ENCODE peak calls at places on chromosomes 3 and 15, in nine cellular contexts. B, Z, W, S, J, I, U, K and M are unnamed samples.

GRCh38 chr3:71028802-71029201 is 554.7 kb downstream of the FOXP1 start:
- DNase-seq in S (no peak), W (no peak), U (no peak), K (no peak), J (no peak), B (no peak), I (no peak), Z (no peak), M (no peak)

GRCh38 chr3:121768452-121768851 is 18.9 kb upstream of the GOLGB1 start:
- DNase-seq in B (no peak), I (no peak), S (no peak), W (no peak), K (no peak), Z (no peak), J (no peak), U (no peak), M (no peak)

GRCh38 chr3:41208507-41208906 is 9.2 kb downstream of the CTNNB1 start:
- DNase-seq in I (no peak), K (no peak), Z (no peak), S (no peak), W (no peak), B (no peak), U (no peak), J (no peak), M (no peak)

GRCh38 chr3:170359178-170359704 is 1.7 kb downstream of the SKIL start:
- DNase-seq in K (no peak), U (no peak), S (no peak), W (no peak), Z (no peak), I (no peak), J (no peak), B (no peak), M (no peak)

GRCh38 chr15:63439536-63440264 is 58.1 kb upstream of the CA12 start:
- DNase-seq in S (peak), Z (no peak), J (no peak), I (no peak), B (no peak), W (peak), K (no peak), U (no peak), M (no peak)

GRCh38 chr3:68972358-68972979 is 40.1 kb upstream of the TAFA4 start:
- DNase-seq in Z (peak), W (peak), K (peak), S (peak), U (no peak), I (peak), J (peak), B (no peak), M (peak)

GRCh38 chr3:124444075-124444474 is 286.2 kb upstream of the UMPS start:
- DNase-seq in S (no peak), J (no peak), U (no peak), W (no peak), K (no peak), B (no peak), I (no peak), Z (no peak), M (no peak)

GRCh38 chr3:158808697-158809096 is 6.8 kb downstream of the MFSD1 start:
- DNase-seq in Z (no peak), K (peak), J (no peak), B (peak), W (peak), U (no peak), I (peak), S (peak), M (peak)

GRCh38 chr3:130849111-130849552 is 44.8 kb upstream of the ATP2C1 start:
- DNase-seq in B (no peak), U (no peak), K (no peak), I (no peak), J (no peak), W (no peak), S (no peak), Z (peak), M (no peak)

GRCh38 chr3:17905996-17906395 is 163.6 kb upstream of the TBC1D5 start:
- DNase-seq in J (no peak), S (no peak), Z (no peak), W (no peak), U (no peak), B (no peak), I (no peak), K (no peak), M (peak)
- TF ChIP-seq CTCF in J (no peak), S (no peak), Z (no peak), W (no peak), U (no peak), B (no peak), I (no peak), K (no peak), M (no peak)

DNA sequence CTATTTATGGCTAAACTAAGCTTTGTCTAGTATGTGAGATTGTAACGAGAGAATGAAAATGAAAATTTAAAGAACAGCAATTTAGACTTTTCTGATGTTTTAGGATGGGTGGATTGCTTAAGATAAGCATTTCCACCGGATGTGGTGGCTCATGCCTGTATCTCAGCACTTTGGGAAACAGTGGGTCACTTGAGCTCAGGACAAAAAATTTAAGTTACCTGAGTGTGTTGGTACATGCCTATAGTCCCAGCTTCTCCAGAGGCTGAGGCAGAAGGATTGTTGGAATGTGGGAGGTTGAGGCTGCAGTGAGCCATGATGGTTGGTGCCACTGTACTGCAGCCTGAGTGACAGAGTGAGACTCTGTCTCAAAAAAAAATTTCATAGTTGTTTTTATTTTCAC is 3.4 kb downstream of the PPP4R2 start:
- DNase-seq in U (no peak), Z (no peak), B (no peak), I (no peak), K (no peak), S (no peak), W (no peak), J (no peak), M (peak)
- H3K4me3 ChIP-seq in U (no peak), Z (no peak), B (peak), I (peak), K (peak), S (peak), W (peak), J (no peak), M (peak)

DNA sequence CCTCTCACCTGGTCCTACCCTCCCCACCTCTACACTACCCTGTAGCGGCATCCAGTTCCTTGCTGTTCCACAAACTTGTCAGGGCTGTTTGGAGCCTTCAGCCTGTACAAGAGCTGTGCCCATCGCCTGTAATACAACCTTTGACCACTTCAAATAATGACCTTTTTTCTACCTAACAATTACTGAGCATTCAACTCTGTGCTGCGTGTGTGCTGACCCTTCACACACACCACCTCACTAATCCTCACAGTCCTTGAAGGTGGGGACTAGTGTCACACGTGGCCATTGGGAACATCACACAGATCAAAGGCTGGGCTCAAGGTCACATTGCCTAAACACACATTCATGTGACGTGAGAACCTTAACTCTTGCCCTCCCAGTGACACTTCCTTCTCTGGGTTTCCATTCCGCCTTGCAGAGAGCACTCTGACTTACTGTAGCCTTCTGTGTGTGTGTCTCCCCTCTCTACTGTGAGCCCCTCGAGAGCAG is 3.1 kb downstream of the C3orf20 start:
- DNase-seq in B (no peak), W (no peak), Z (no peak), J (no peak), S (no peak), K (no peak), I (no peak), U (no peak), M (no peak)
- TF ChIP-seq CTCF in B (no peak), W (no peak), Z (no peak), J (no peak), S (no peak), K (no peak), I (no peak), U (no peak), M (no peak)

GRCh38 chr15:101810451-101810850 is 1.6 kb upstream of the OR4F15 start:
- DNase-seq in S (no peak), K (no peak), I (no peak), B (no peak), Z (no peak), J (no peak), U (no peak), W (no peak), M (no peak)

GRCh38 chr15:101810905-101811304 is 1.1 kb upstream of the OR4F15 start:
- DNase-seq in B (no peak), J (no peak), U (no peak), Z (no peak), I (peak), S (no peak), K (peak), W (no peak), M (peak)

GRCh38 chr15:101807345-101807945 is 4.1 kb downstream of the OR4F6 start:
- DNase-seq in K (peak), W (peak), S (peak), I (no peak), U (no peak), J (no peak), Z (no peak), B (peak), M (no peak)

GRCh38 chr15:101805605-101806345 is 2.5 kb downstream of the OR4F6 start:
- DNase-seq in K (no peak), Z (no peak), S (no peak), J (no peak), W (no peak), B (no peak), I (no peak), U (no peak), M (no peak)

DNA sequence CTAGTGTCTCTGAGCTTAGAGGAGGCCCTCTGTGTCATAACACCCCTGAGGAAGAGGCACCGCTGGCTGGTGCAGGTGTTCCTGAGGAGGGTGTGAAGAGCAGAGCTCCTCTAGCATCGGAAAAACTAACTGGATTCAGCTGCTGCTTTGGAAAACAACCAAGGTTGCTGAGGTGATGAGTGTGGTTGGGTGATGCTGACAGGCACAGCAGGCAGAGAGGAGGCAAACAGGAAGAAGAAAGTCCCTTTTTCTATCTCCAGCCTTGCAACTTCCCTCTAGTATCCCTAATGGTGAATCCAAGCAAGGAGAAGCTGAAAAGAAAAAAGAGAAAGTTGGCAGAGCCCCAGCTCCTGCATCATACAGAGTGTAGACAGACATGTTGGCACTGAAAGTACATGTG is 3.8 kb upstream of the OR4F15 start:
- DNase-seq in I (no peak), K (peak), B (no peak), J (no peak), W (peak), Z (no peak), S (peak), U (no peak), M (peak)
- H3K4me3 ChIP-seq in I (no peak), K (no peak), B (no peak), J (no peak), W (no peak), Z (no peak), S (peak), U (no peak), M (no peak)

GRCh38 chr3:4770561-4770960 is 208.7 kb upstream of the BHLHE40 start:
- DNase-seq in S (no peak), W (no peak), Z (no peak), U (no peak), K (no peak), B (no peak), I (no peak), J (no peak), M (no peak)
- TF ChIP-seq CTCF in S (no peak), W (no peak), Z (no peak), U (no peak), K (no peak), B (no peak), I (no peak), J (no peak), M (no peak)